ENCODE peak calls at places on chromosome 18, in six cellular contexts. I, J, L, W, X and Y are unnamed samples.

GRCh38 chr18:48402953-48403352 is 6.2 kb downstream of the ZBTB7C start:
- DNase-seq in L (peak; percentile 9), J (no peak), W (no peak), X (no peak), I (no peak), Y (peak; percentile 38)

GRCh38 chr18:63152791-63153190 is 166.8 kb downstream of the BCL2 start:
- DNase-seq in I (no peak), J (no peak), W (no peak), X (no peak), L (no peak), Y (no peak)

GRCh38 chr18:57856707-57857280 is 53.7 kb upstream of the ATP8B1 start:
- DNase-seq in J (no peak), X (no peak), L (no peak), W (no peak), I (no peak), Y (no peak)

GRCh38 chr18:74499633-74500032 is 3.5 kb downstream of the CNDP2 start:
- DNase-seq in I (peak; percentile 60), W (peak; percentile 82), L (peak; percentile 33), J (peak; percentile 41), X (peak; percentile 69), Y (peak; percentile 66)

GRCh38 chr18:62183578-62184195 is 3.2 kb downstream of the PIGN start:
- DNase-seq in L (peak; percentile 64), I (no peak), W (peak; percentile 31), X (peak; percentile 81), J (no peak), Y (peak; percentile 72)

GRCh38 chr18:8982416-8983183 is 119.9 kb upstream of the NDUFV2 start:
- DNase-seq in L (peak; percentile 98), I (no peak), W (peak; percentile 35), J (no peak), X (peak; percentile 68), Y (peak; percentile 82)

GRCh38 chr18:37705016-37705415 is 139.4 kb upstream of the CELF4 start:
- DNase-seq in X (no peak), L (no peak), I (no peak), J (no peak), W (no peak), Y (no peak)

GRCh38 chr18:62942578-62942977 is 227.2 kb downstream of the PHLPP1 start:
- DNase-seq in J (no peak), L (no peak), I (no peak), X (no peak), W (no peak), Y (no peak)

GRCh38 chr18:26746284-26747130 is 119.0 kb downstream of the AQP4 start:
- DNase-seq in L (no peak), X (peak; percentile 29), I (no peak), W (no peak), J (no peak), Y (peak; percentile 0)

GRCh38 chr18:24602156-24602555 is 141.7 kb downstream of the HRH4 start:
- DNase-seq in X (no peak), J (no peak), I (no peak), W (no peak), L (no peak), Y (no peak)

GRCh38 chr18:8329186-8329771 is 280.0 kb upstream of the RAB12 start:
- DNase-seq in W (no peak), L (peak; percentile 17), X (peak; percentile 64), J (no peak), I (no peak), Y (peak; percentile 69)

GRCh38 chr18:56173542-56174220 is 464.7 kb downstream of the TXNL1 start:
- DNase-seq in I (no peak), W (no peak), J (no peak), L (peak; percentile 13), X (no peak), Y (peak; percentile 13)

GRCh38 chr18:29123706-29124530 is 947.0 kb upstream of the CDH2 start:
- DNase-seq in J (no peak), W (no peak), L (no peak), X (peak; percentile 55), I (no peak), Y (peak; percentile 15)

GRCh38 chr18:24763765-24764548 is 303.5 kb downstream of the HRH4 start:
- DNase-seq in W (no peak), X (peak; percentile 72), J (peak; percentile 45), L (peak; percentile 73), I (peak; percentile 37), Y (peak; percentile 26)

GRCh38 chr18:24214144-24214543 is 75.3 kb downstream of the CABYR start:
- DNase-seq in I (no peak), J (no peak), X (no peak), L (no peak), W (no peak), Y (no peak)

GRCh38 chr18:76205906-76206305 is 289.1 kb downstream of the ZNF516 start:
- DNase-seq in I (no peak), L (no peak), X (no peak), W (no peak), J (no peak), Y (no peak)

GRCh38 chr18:75201936-75202335 is 7.0 kb downstream of the PTGR3 start:
- DNase-seq in J (no peak), W (no peak), L (no peak), I (no peak), X (no peak), Y (no peak)

GRCh38 chr18:76363451-76364120 is 131.5 kb downstream of the ZNF516 start:
- DNase-seq in W (no peak), I (no peak), J (no peak), X (peak; percentile 67), L (peak; percentile 69), Y (peak; percentile 93)

GRCh38 chr18:35049111-35050003 is 8.1 kb downstream of the MAPRE2 start:
- DNase-seq in J (no peak), I (no peak), W (no peak), X (no peak), L (no peak), Y (no peak)

GRCh38 chr18:62751977-62752376 is 36.6 kb downstream of the PHLPP1 start:
- DNase-seq in I (no peak), L (no peak), X (no peak), W (no peak), J (no peak), Y (no peak)

GRCh38 chr18:46702399-46702798 is 45.4 kb upstream of the LOXHD1 start:
- DNase-seq in X (no peak), J (no peak), L (no peak), W (no peak), I (no peak), Y (no peak)

GRCh38 chr18:50973367-50974126 is 5.7 kb downstream of the ELAC1 start:
- DNase-seq in W (no peak), L (peak; percentile 57), X (peak; percentile 71), J (no peak), I (no peak), Y (peak; percentile 53)

GRCh38 chr18:7871560-7872456 is 304.7 kb downstream of the PTPRM start:
- DNase-seq in L (peak; percentile 10), W (peak; percentile 68), I (no peak), X (peak; percentile 35), J (no peak), Y (peak; percentile 59)

DNA sequence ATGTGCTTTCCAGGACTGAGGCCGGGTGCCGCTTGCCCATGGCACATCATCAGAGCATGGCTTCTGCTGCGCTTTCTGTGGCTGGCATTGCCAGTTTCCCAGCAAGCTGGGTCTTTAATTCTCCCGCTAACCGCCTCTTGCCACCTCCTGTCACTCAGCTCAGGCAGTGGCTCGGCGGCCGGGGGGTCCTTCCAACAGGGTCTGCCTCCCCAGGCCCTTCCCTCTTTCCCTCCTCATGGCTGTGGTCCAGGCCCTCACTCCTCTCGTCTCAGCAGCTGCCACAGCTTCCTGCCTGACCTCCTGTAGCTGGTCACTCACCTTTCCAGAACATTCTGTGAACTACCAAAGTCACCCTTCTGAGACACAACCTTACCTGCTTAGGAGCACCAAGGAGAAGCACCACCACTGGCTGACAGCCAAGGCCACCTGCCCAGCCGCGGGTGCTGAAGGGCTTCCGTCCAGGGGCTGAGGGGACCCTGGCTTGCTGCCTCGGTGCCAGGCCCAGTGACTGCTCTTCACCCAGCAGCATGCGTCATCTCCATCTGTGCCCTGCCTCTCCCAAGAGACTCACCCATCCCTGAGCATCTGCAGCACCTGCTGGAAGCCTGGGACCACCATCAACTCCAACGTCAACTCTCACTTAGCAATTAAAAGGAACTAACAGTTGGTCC is 22.6 kb downstream of the CHMP1B start:
- DNase-seq in J (no peak), X (no peak), I (no peak), L (no peak), W (no peak), Y (no peak)
- H3K4me3 ChIP-seq in J (no peak overlapping the region), X (no peak overlapping the region), I (no peak overlapping the region), L (no peak overlapping the region), W (no peak overlapping the region), Y (no peak overlapping the region)

DNA sequence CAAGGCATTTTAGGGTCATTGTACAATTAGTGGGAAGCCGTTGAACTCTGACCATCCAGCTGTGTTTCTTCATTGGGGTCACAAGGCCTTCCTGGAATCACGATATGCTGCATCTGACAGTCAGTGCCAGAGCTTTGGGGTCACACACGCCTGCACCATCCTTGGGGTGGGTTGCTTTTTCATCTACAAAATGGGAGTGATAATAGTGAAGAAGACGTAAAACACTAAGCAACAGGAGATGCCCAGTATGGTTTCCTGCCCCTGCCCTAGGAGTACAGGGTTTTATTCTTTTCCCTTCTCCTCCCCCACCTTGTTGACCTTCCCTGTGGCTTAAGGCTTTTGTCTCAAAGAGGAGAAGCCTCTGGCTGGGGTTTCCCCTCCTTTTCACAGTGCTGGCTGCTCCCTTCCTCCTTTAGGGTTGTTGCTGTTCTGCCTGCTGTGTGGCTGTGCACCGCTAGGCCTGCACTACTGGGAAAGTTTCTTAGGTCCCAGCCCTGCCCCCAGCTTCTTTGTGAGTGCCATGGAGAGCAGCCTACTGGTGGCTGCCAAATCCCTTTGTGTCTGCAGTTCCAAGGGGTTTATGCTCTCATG is 245.6 kb downstream of the TPGS2 start:
- DNase-seq in I (no peak), J (no peak), W (no peak), L (no peak), X (peak; percentile 25), Y (no peak)
- TF ChIP-seq CTCF in I (no peak), J (no peak), W (no peak), L (no peak), X (no peak), Y (no peak)

DNA sequence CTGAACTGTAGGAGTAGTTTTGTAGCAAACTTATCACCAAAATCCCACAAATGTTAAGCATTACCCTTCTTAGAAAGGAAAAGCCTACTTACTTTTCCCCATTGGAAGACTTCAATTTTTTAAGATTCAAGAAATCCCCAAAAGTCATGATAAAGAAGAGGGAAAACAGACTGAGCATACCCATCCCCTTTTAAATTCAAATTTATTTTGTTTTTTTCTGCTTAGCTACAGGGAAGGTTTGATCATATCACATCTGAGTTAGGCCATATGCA is 174.5 kb downstream of the TGIF1 start:
- DNase-seq in L (no peak), X (no peak), I (no peak), J (no peak), W (no peak), Y (no peak)
- H3K4me3 ChIP-seq in L (peak overlapping the region; percentile 39), X (peak overlapping the region; percentile 19), I (no peak overlapping the region), J (peak overlapping the region; percentile 36), W (no peak overlapping the region), Y (peak overlapping the region; percentile 22)

DNA sequence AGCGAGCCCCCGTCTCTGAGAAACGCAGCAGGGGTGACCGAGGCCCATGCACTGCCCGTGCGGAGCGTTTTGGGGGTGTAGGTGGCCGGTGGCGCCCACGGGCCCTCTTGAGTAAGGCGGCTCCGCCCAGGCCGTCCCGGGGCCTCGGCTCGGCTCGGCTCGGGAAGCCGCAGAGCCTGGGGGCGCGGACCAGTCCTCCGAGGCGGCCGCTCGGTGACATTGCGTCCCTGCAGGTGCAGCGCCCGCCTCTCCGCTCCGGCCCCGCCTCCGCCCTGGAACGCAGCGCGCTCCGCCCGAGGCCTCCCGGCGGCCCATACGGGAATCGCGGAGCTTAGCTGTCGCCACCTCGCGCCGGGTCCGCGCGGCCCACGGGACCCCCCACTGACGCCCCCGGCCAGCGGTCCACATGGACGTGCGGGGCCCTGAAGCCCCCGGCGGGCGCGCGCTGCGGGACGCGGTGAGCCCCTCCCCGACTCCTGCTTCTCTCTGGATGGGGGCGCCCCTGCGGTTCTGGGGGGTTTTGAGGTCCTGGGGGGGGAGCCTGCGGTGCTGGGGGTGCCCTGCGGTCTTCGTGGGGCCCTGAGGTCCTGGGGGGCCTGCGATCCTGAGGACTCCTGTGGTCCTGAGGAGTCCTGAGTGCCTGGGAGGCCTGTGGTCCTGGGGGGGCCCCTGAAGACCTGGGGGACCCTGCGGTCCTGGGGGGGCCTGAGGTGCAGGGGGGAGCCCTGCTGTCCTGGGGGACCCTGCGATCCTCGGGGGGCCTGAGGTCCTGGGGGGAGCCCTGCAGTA is at the start of gene HSBP1L1:
- DNase-seq in W (peak; percentile 79), J (peak; percentile 70), I (peak; percentile 63), X (peak; percentile 51), L (peak; percentile 42), Y (peak; percentile 48)
- TF ChIP-seq CTCF in W (no peak), J (peak; percentile 64), I (no peak), X (no peak), L (peak; percentile 29), Y (peak; percentile 24)